ENCODE peak calls at places on chromosomes 5 and 9, in nine cellular contexts. Y is thyroid gland; I is HFF-Myc; X is activated CD8-positive, alpha-beta T cell treated with anti-CD3 and anti-CD28 coated beads for 36 hours; W is heart left ventricle; F is body of pancreas; Q is sigmoid colon; O is endothelial cell; L is HL-60. T is an unnamed sample.
A peak's percentile ranks its signal among the peaks of the same experiment; 100 is the strongest.

GRCh38 chr5:43602456-43602817 is 543 bp upstream of the NNT start:
- DNase-seq in X (peak; percentile 21), O (no peak), Q (peak; percentile 74), Y (peak; percentile 48), I (peak; percentile 37), L (peak; percentile 49), F (peak; percentile 46), W (peak; percentile 35), T (no peak)

GRCh38 chr9:138044485-138045383 is 167.2 kb downstream of the CACNA1B start:
- DNase-seq in Q (peak; percentile 50), O (no peak), X (no peak), W (peak; percentile 4), F (no peak), Y (peak; percentile 18), I (no peak), L (no peak), T (peak; percentile 24)

GRCh38 chr9:33012328-33013068 is 11.1 kb upstream of the APTX start:
- DNase-seq in F (no peak), Y (no peak), L (peak; percentile 41), W (no peak), X (no peak), Q (no peak), O (no peak), I (no peak), T (no peak)

GRCh38 chr5:141003791-141004601 is 37.7 kb downstream of the PCDHAC2 start:
- DNase-seq in X (no peak), I (no peak), Q (no peak), Y (peak; percentile 75), W (no peak), O (no peak), F (peak; percentile 8), L (no peak), T (no peak)

GRCh38 chr5:38824821-38825220 is 21.0 kb upstream of the OSMR start:
- DNase-seq in Y (no peak), I (no peak), O (no peak), L (no peak), F (no peak), W (no peak), Q (no peak), X (no peak), T (no peak)

GRCh38 chr9:34961574-34962480 is 3.7 kb downstream of the PHF24 start:
- DNase-seq in W (no peak), Q (no peak), F (no peak), L (no peak), I (peak; percentile 7), Y (no peak), X (peak; percentile 48), O (no peak), T (no peak)

GRCh38 chr5:129903466-129904101 is 681 bp upstream of the CHSY3 start:
- DNase-seq in W (no peak), X (no peak), O (no peak), Y (no peak), L (no peak), F (peak; percentile 4), Q (no peak), I (no peak), T (no peak)

GRCh38 chr9:95724253-95724991 is 151.1 kb upstream of the ERCC6L2 start:
- DNase-seq in F (no peak), X (peak; percentile 91), Y (no peak), L (peak; percentile 29), I (no peak), W (no peak), Q (no peak), O (no peak), T (no peak)

GRCh38 chr5:178781936-178782335 is 51.5 kb upstream of the ZNF354A start:
- DNase-seq in Q (no peak), W (no peak), Y (no peak), L (no peak), I (no peak), F (no peak), X (no peak), O (no peak), T (no peak)

GRCh38 chr9:105418588-105419108 is 29.2 kb upstream of the FSD1L start:
- DNase-seq in I (no peak), W (no peak), Y (no peak), L (no peak), X (no peak), O (no peak), Q (no peak), F (no peak), T (no peak)

GRCh38 chr9:34417734-34418133 is 40.6 kb downstream of the FAM219A start:
- DNase-seq in O (no peak), X (no peak), W (no peak), Q (no peak), I (no peak), L (no peak), F (peak; percentile 17), Y (no peak), T (no peak)

GRCh38 chr5:125412051-125412560 is 665.7 kb upstream of the ZNF608 start:
- DNase-seq in I (peak; percentile 25), L (no peak), W (no peak), Q (peak; percentile 59), Y (peak; percentile 85), X (no peak), F (no peak), O (no peak), T (no peak)

GRCh38 chr9:133991211-133991921 is 758 bp downstream of the VAV2 start:
- DNase-seq in O (peak; percentile 23), Q (peak; percentile 69), I (no peak), F (no peak), W (no peak), Y (no peak), L (no peak), X (no peak), T (no peak)

GRCh38 chr9:32930486-32930885 is 70.9 kb downstream of the APTX start:
- DNase-seq in W (no peak), L (no peak), F (no peak), I (no peak), X (no peak), Y (no peak), O (no peak), Q (no peak), T (no peak)

GRCh38 chr5:132486318-132487094 is 4.1 kb downstream of the IRF1 start:
- DNase-seq in F (peak; percentile 1), W (peak; percentile 4), X (no peak), Y (no peak), I (no peak), O (no peak), Q (peak; percentile 56), L (no peak), T (no peak)

GRCh38 chr5:173201636-173202265 is 33.3 kb downstream of the NKX2-5 start:
- DNase-seq in I (no peak), X (no peak), O (no peak), W (no peak), Q (no peak), L (no peak), F (no peak), Y (no peak), T (no peak)

GRCh38 chr5:72355706-72356299 is 35.6 kb downstream of the PTCD2 start:
- DNase-seq in Y (peak; percentile 33), X (no peak), I (no peak), Q (no peak), W (no peak), F (no peak), L (no peak), O (peak; percentile 31), T (no peak)

GRCh38 chr9:123267481-123268239 is 726 bp downstream of the STRBP start:
- DNase-seq in F (peak; percentile 15), I (no peak), X (no peak), Y (peak; percentile 48), Q (peak; percentile 62), O (peak; percentile 11), L (peak; percentile 17), W (peak; percentile 28), T (peak; percentile 45)

DNA sequence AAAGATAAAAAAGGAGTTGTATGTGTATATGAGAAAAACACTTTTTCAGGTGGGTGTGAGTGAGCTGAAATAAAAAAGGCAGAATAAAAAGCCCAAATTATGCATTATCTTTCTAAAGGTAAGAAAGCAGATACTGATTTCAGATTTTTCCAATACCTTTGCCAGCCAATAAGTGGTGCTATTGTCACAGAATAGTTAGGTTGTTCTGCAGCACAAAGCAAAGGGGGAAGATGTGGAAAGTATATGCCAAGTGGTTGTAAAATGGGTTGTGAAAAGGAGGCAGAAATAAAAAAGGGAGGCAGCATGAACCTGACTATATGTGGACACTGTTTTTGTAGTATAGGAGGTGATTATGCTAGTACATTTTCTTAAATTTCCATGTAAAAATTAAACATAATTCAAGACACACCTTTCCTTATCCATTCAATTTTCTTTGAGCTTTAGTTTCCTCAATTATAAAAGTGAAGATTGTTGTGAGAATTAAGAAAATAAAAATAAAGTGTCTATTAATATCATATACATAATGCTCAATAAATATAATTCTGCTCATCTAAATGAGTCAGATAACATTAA is 106.7 kb downstream of the SMIM15 start:
- DNase-seq in O (peak; percentile 25), F (peak; percentile 12), Y (no peak), I (peak; percentile 20), X (no peak), Q (no peak), W (no peak), L (peak; percentile 5), T (no peak)
- TF ChIP-seq CTCF in O (peak; percentile 66), F (peak; percentile 51), Y (peak; percentile 44), I (peak; percentile 50), X (peak; percentile 61), Q (peak; percentile 19), W (peak; percentile 68), L (peak; percentile 6), T (peak; percentile 87)

GRCh38 chr5:159104058-159104651 is 4.4 kb upstream of the EBF1 start:
- DNase-seq in F (no peak), O (peak; percentile 63), X (no peak), Y (no peak), W (peak; percentile 47), Q (peak; percentile 75), L (no peak), I (no peak), T (no peak)
- TF ChIP-seq CTCF in F (no peak), O (no peak), X (no peak), Y (no peak), W (peak; percentile 40), Q (no peak), L (no peak), I (peak; percentile 31), T (no peak)

GRCh38 chr9:19517202-19517942 is 108.6 kb downstream of the ACER2 start:
- DNase-seq in W (no peak), X (peak; percentile 26), O (peak; percentile 58), Y (no peak), F (no peak), L (no peak), I (no peak), Q (no peak), T (no peak)
- TF ChIP-seq CTCF in W (no peak), X (no peak), O (peak; percentile 43), Y (no peak), F (no peak), L (peak; percentile 5), I (peak; percentile 51), Q (no peak), T (peak; percentile 11)

DNA sequence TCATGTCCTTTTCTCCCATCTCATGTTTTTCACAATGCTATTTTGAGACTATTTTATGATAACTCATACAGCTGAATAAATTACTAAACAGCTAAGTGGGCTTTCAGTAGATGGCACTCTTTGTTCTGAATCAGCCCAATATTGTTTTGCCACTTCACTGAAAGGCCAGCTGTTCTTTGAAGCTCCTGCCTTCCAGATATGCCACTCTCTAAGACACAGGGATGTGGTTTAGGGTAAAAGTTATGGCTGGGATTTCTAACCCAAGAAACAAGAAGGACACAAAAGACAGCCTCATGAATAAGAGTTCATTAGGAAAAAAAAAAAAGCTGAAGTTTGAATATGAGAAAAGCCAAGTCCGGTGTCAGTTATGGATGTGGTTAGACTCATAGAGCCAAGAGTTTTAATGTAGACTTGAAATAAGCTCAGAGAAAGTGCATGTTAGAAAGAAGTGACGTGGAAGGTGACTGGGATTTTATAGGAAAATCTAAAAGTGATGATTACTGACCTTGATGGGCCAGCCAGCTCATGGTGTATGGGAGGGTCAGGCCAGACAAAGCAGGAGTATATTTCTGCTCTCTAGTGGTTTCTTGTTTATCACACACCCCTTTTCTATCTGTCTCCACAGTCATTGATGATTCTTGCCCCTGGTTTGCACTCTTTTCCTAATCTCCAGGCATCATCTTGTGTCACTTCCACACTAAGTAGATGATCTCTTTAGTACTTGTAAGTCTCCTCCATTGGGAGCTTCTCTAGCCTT is 488.5 kb downstream of the NR2F1-AS1 start:
- DNase-seq in L (no peak), W (no peak), Y (no peak), Q (no peak), F (no peak), X (no peak), O (no peak), I (peak; percentile 14), T (no peak)
- TF ChIP-seq CTCF in L (no peak), W (peak; percentile 32), Y (no peak), Q (no peak), F (no peak), X (no peak), O (no peak), I (no peak), T (no peak)